ENCODE peak calls at places on chromosomes 4 and X, in five cellular contexts. G is lower leg skin, X is type B pancreatic cell, L is AG09319, S is lower lobe of right lung. U is an unnamed sample.

GRCh38 chrX:15906544-15906943 is 51.9 kb upstream of the AP1S2 start:
- DNase-seq in L (no peak), X (no peak), S (no peak), G (no peak), U (no peak)

GRCh38 chr4:103032575-103032974 is 13.1 kb upstream of the SLC9B1 start:
- DNase-seq in X (no peak), G (no peak), S (no peak), L (no peak), U (no peak)

GRCh38 chr4:6196324-6196723 is 4.0 kb downstream of the JAKMIP1 start:
- DNase-seq in G (no peak), L (no peak), S (no peak), X (no peak), U (no peak)

GRCh38 chr4:189202182-189202868 is 738.3 kb upstream of the FRG1 start:
- DNase-seq in L (peak; percentile 45), X (peak; percentile 78), G (peak; percentile 38), S (peak; percentile 65), U (no peak)

GRCh38 chr4:40909363-40909876 is 159.7 kb downstream of the NSUN7 start:
- DNase-seq in G (no peak), L (peak; percentile 63), X (no peak), S (no peak), U (no peak)

GRCh38 chrX:119516157-119516702 is 48.0 kb downstream of the SLC25A5 start:
- DNase-seq in G (no peak), L (peak; percentile 41), S (no peak), X (no peak), U (no peak)

GRCh38 chr4:88891636-88892035 is 165.3 kb downstream of the FAM13A start:
- DNase-seq in G (no peak), S (no peak), L (no peak), X (no peak), U (no peak)

GRCh38 chr4:89863533-89863932 is 26.6 kb upstream of the SNCA start:
- DNase-seq in S (no peak), X (no peak), G (no peak), L (no peak), U (no peak)

GRCh38 chrX:3713225-3713936 is at the start of gene PRKX:
- DNase-seq in S (peak; percentile 58), L (no peak), X (peak; percentile 80), G (peak; percentile 16), U (peak; percentile 57)

GRCh38 chrX:36019164-36019563 is 99.6 kb downstream of the CFAP47 start:
- DNase-seq in X (no peak), S (no peak), G (no peak), L (no peak), U (no peak)

GRCh38 chrX:76148011-76148665 is 24.7 kb upstream of the PBDC1 start:
- DNase-seq in L (no peak), G (peak; percentile 12), S (no peak), X (no peak), U (no peak)

GRCh38 chr4:182278729-182279128 is 35.5 kb downstream of the TENM3 start:
- DNase-seq in X (no peak), G (no peak), L (no peak), S (no peak), U (no peak)

GRCh38 chr4:108149588-108150380 is 18.9 kb downstream of the LEF1 start:
- DNase-seq in X (no peak), L (no peak), S (no peak), G (no peak), U (no peak)

GRCh38 chr4:187027231-187027760 is 303.6 kb upstream of the FAT1 start:
- DNase-seq in S (no peak), L (no peak), G (no peak), X (no peak), U (peak; percentile 27)

DNA sequence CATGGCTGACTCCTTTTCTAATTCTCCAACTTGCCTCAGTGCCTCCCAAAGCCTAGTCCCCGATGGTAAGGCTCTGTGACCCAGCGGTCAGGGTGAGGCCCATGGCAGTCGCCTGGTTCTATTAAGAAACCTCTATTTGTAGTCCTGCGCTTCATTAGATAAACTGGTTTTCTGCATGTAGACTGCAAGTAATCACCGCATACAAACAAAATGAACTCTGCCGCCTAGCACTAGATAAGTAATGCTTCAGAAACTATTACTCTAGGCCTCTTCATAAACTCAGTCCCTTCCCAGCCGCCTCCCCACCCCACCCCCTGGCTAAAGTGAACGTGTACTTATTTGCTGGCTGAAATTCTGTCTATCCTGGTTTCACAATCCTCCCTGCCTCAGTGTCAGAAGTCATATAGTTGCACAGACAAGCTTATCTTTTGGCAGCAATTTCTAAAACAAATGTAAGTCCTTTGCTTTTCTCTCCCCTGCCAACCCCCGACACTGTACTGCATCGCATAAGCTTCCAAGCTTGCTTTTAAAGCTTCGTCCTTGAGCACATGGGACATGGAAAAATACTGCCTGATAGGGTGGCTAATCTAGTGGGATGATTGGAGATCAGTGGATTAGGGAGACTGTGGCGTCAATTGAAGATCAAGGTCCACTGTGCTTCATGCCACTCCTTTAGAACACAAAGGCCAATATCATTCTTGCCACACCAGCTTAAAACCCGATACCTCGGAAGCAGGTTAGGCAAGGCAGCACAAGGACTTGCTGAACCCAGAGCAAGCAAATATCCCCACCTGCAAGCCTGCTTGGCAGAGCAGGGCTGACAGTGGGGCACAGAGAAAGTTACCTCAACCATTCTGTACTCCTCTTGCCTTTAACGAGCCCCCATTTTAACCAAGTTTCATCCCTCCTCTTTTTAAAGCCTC is 125.8 kb downstream of the IRF2 start:
- DNase-seq in X (no peak), L (no peak), S (no peak), G (no peak), U (no peak)
- TF ChIP-seq CTCF in X (no peak), L (no peak), S (no peak), G (no peak), U (no peak)

GRCh38 chrX:21382715-21383114 is 8.5 kb downstream of the CNKSR2 start:
- DNase-seq in G (no peak), S (no peak), X (no peak), L (no peak), U (no peak)
- TF ChIP-seq CTCF in G (no peak), S (peak; percentile 10), X (peak; percentile 71), L (no peak), U (peak; percentile 71)

GRCh38 chrX:69896046-69896445 is 153.7 kb downstream of the AWAT2 start:
- DNase-seq in S (no peak), G (no peak), X (no peak), L (no peak), U (no peak)
- TF ChIP-seq CTCF in S (no peak), G (no peak), X (no peak), L (no peak), U (no peak)

DNA sequence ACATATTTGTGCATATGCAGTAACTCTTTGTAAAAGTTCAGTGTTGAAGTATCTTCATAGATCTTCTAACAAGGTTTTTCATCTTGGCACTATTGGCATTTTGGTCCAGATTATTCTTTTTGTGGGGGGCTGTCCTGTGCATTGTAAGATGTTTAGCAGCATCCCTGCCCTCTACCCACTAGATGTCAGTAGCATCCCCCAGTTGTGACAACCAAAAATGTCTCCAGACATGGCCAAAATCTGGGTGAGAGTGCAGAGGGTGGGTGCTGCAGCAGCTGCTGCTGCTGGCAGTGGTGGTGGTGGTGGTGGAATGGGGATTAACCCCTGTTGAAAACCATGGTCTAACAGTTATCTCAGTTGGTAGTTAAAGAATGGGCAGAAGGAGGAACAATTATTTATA is 370.0 kb downstream of the GPAT3 start:
- DNase-seq in X (no peak), G (no peak), L (no peak), S (no peak), U (no peak)
- TF ChIP-seq CTCF in X (peak; percentile 73), G (no peak), L (no peak), S (no peak), U (no peak)

GRCh38 chr4:23685481-23685880 is 204.4 kb downstream of the PPARGC1A start:
- DNase-seq in L (no peak), S (no peak), G (no peak), X (no peak), U (no peak)

GRCh38 chr4:23686169-23686903 is 203.5 kb downstream of the PPARGC1A start:
- DNase-seq in S (no peak), X (no peak), L (no peak), G (no peak), U (no peak)

GRCh38 chr4:23680616-23681518 is 209.0 kb downstream of the PPARGC1A start:
- DNase-seq in X (no peak), G (no peak), S (no peak), L (no peak), U (no peak)
- TF ChIP-seq CTCF in X (no peak), G (no peak), S (peak; percentile 7), L (peak; percentile 20), U (no peak)

GRCh38 chr4:27357283-27357682 is 496.6 kb downstream of the STIM2 start:
- DNase-seq in G (no peak), S (no peak), X (no peak), L (no peak), U (no peak)
- TF ChIP-seq CTCF in G (no peak), S (peak; percentile 21), X (peak; percentile 64), L (peak; percentile 35), U (no peak)

DNA sequence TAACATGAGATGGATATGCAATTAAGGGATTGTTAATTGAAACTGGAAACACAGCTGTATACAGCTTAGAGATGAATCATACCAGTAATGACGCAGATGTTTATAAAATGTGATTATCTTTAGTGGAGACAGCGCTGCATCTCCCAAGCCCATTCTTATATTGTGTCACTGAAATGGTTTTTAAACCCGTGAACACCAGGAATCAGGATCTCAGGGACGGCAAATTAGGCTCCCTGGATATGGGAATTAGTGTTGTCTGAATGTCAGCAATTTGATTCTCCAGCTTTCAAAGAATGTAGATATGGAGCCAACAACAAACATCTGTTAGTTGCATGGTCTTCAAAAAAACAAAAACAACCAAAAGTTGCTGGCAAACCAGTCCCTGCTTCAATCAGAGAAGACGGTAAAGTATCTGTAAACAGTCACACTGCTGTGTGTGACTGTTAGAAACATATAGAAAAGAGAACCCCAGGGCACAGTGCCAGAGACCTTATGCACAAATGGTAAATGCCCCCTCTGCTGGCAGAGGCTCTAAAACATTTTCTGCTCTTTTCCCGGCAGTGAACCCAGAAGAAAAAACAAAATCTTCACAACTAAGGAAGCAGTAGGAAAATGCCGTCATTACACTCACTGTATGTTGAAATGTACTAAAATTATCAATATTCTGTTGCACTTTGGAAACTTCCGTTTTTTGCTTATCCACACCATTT is 351.9 kb upstream of the FTHL17 start:
- DNase-seq in X (no peak), S (no peak), L (peak; percentile 31), G (peak; percentile 17), U (peak; percentile 40)
- TF ChIP-seq CTCF in X (peak; percentile 65), S (no peak), L (peak; percentile 38), G (no peak), U (no peak)

GRCh38 chr4:112633477-112634235 is 3.1 kb downstream of the ZGRF1 start:
- DNase-seq in L (no peak), G (no peak), X (no peak), S (no peak), U (no peak)
- TF ChIP-seq CTCF in L (peak; percentile 55), G (no peak), X (peak; percentile 75), S (peak; percentile 26), U (no peak)